ENCODE peak calls at places on chromosomes 12 and 14, in four cellular contexts. One of them, this sample, is unnamed.
A peak's percentile ranks its signal among the peaks of the same experiment; 100 is the strongest.

GRCh38 chr12:76260390-76260748 is 87.8 kb downstream of the BBS10 start:
- DNase-seq in CD8-positive, alpha-beta memory T cell: no peak
- DNase-seq in GM23248: peak; percentile 51
- DNase-seq in cardiac muscle cell: peak; percentile 54
- DNase-seq in this sample: no peak

GRCh38 chr14:95260537-95261440 is 58.9 kb downstream of the CLMN start:
- DNase-seq in CD8-positive, alpha-beta memory T cell: no peak
- DNase-seq in GM23248: peak; percentile 66
- DNase-seq in cardiac muscle cell: peak; percentile 63
- DNase-seq in this sample: no peak

GRCh38 chr14:94710731-94711130 is 59.2 kb downstream of the GSC start:
- DNase-seq in GM23248: no peak
- DNase-seq in cardiac muscle cell: no peak
- DNase-seq in CD8-positive, alpha-beta memory T cell: no peak
- DNase-seq in this sample: no peak

GRCh38 chr12:81896771-81897170 is 137.6 kb upstream of the PPFIA2 start:
- DNase-seq in GM23248: peak; percentile 20
- DNase-seq in CD8-positive, alpha-beta memory T cell: no peak
- DNase-seq in cardiac muscle cell: peak; percentile 6
- DNase-seq in this sample: no peak

GRCh38 chr12:120849765-120850164 is 54.4 kb downstream of the SPPL3 start:
- DNase-seq in cardiac muscle cell: no peak
- DNase-seq in GM23248: peak; percentile 33
- DNase-seq in CD8-positive, alpha-beta memory T cell: no peak
- DNase-seq in this sample: no peak

GRCh38 chr12:75725505-75726120 is 214.2 kb upstream of the KRR1 start:
- DNase-seq in CD8-positive, alpha-beta memory T cell: no peak
- DNase-seq in GM23248: peak; percentile 77
- DNase-seq in cardiac muscle cell: peak; percentile 47
- DNase-seq in this sample: no peak

GRCh38 chr14:66045572-66046021 is 440.6 kb upstream of the CCDC196 start:
- DNase-seq in cardiac muscle cell: peak; percentile 88
- DNase-seq in GM23248: peak; percentile 69
- DNase-seq in CD8-positive, alpha-beta memory T cell: no peak
- DNase-seq in this sample: no peak

GRCh38 chr12:89051065-89051677 is 301.1 kb downstream of the DUSP6 start:
- DNase-seq in GM23248: peak; percentile 77
- DNase-seq in cardiac muscle cell: peak; percentile 84
- DNase-seq in CD8-positive, alpha-beta memory T cell: peak; percentile 35
- DNase-seq in this sample: no peak

GRCh38 chr14:66628646-66629045 is 120.7 kb downstream of the GPHN start:
- DNase-seq in CD8-positive, alpha-beta memory T cell: no peak
- DNase-seq in cardiac muscle cell: peak; percentile 16
- DNase-seq in GM23248: peak; percentile 13
- DNase-seq in this sample: no peak

GRCh38 chr14:95561001-95561412 is 26.2 kb downstream of the GLRX5 start:
- DNase-seq in cardiac muscle cell: peak; percentile 88
- DNase-seq in CD8-positive, alpha-beta memory T cell: peak; percentile 68
- DNase-seq in GM23248: peak; percentile 80
- DNase-seq in this sample: peak; percentile 88

GRCh38 chr14:106460916-106461315 is 934.5 kb downstream of the TMEM121 start:
- DNase-seq in GM23248: no peak
- DNase-seq in cardiac muscle cell: no peak
- DNase-seq in CD8-positive, alpha-beta memory T cell: no peak
- DNase-seq in this sample: no peak

GRCh38 chr12:92144045-92144630 is 1.5 kb downstream of the BTG1 start:
- DNase-seq in GM23248: peak; percentile 95
- DNase-seq in CD8-positive, alpha-beta memory T cell: peak; percentile 74
- DNase-seq in cardiac muscle cell: peak; percentile 98
- DNase-seq in this sample: peak; percentile 59

GRCh38 chr12:56221233-56221756 is 427 bp downstream of the RNF41 start:
- DNase-seq in cardiac muscle cell: peak; percentile 91
- DNase-seq in CD8-positive, alpha-beta memory T cell: no peak
- DNase-seq in GM23248: peak; percentile 90
- DNase-seq in this sample: no peak

GRCh38 chr12:31950088-31950487 is 9.1 kb upstream of the RESF1 start:
- DNase-seq in CD8-positive, alpha-beta memory T cell: no peak
- DNase-seq in GM23248: no peak
- DNase-seq in cardiac muscle cell: no peak
- DNase-seq in this sample: no peak

GRCh38 chr12:91778938-91779400 is 366.7 kb downstream of the BTG1 start:
- DNase-seq in GM23248: peak; percentile 93
- DNase-seq in cardiac muscle cell: peak; percentile 84
- DNase-seq in CD8-positive, alpha-beta memory T cell: no peak
- DNase-seq in this sample: peak; percentile 79

GRCh38 chr12:115850924-115851323 is 426.6 kb downstream of the MED13L start:
- DNase-seq in CD8-positive, alpha-beta memory T cell: no peak
- DNase-seq in cardiac muscle cell: no peak
- DNase-seq in GM23248: no peak
- DNase-seq in this sample: no peak

GRCh38 chr12:131682511-131682895 is 28.4 kb upstream of the SFSWAP start:
- DNase-seq in cardiac muscle cell: no peak
- DNase-seq in GM23248: no peak
- DNase-seq in CD8-positive, alpha-beta memory T cell: peak; percentile 39
- DNase-seq in this sample: no peak

GRCh38 chr12:10617868-10618267 is 4.5 kb upstream of the MAGOHB start:
- DNase-seq in cardiac muscle cell: no peak
- DNase-seq in CD8-positive, alpha-beta memory T cell: no peak
- DNase-seq in GM23248: peak; percentile 15
- DNase-seq in this sample: no peak

GRCh38 chr14:70893062-70893841 is 14.0 kb upstream of the PCNX1 start:
- DNase-seq in cardiac muscle cell: no peak
- DNase-seq in GM23248: no peak
- DNase-seq in CD8-positive, alpha-beta memory T cell: no peak
- DNase-seq in this sample: no peak

GRCh38 chr14:66010695-66011094 is 475.5 kb upstream of the CCDC196 start:
- DNase-seq in cardiac muscle cell: no peak
- DNase-seq in GM23248: no peak
- DNase-seq in CD8-positive, alpha-beta memory T cell: no peak
- DNase-seq in this sample: no peak

GRCh38 chr14:32349322-32349721 is 20.2 kb downstream of the AKAP6 start:
- DNase-seq in CD8-positive, alpha-beta memory T cell: no peak
- DNase-seq in cardiac muscle cell: no peak
- DNase-seq in GM23248: no peak
- DNase-seq in this sample: no peak

GRCh38 chr14:61326847-61327246 is 5.5 kb downstream of the PRKCH start:
- DNase-seq in CD8-positive, alpha-beta memory T cell: no peak
- DNase-seq in cardiac muscle cell: peak; percentile 73
- DNase-seq in GM23248: peak; percentile 3
- DNase-seq in this sample: no peak

GRCh38 chr14:23359167-23359626 is 5.8 kb downstream of the EFS start:
- DNase-seq in cardiac muscle cell: no peak
- DNase-seq in GM23248: no peak
- DNase-seq in CD8-positive, alpha-beta memory T cell: no peak
- DNase-seq in this sample: no peak

GRCh38 chr12:100234166-100234565 is 32.7 kb downstream of the DEPDC4 start:
- DNase-seq in CD8-positive, alpha-beta memory T cell: no peak
- DNase-seq in cardiac muscle cell: peak; percentile 48
- DNase-seq in GM23248: peak; percentile 79
- DNase-seq in this sample: no peak

GRCh38 chr12:6954754-6955461 is 3.8 kb downstream of the PTPN6 start:
- DNase-seq in cardiac muscle cell: no peak
- DNase-seq in GM23248: no peak
- DNase-seq in CD8-positive, alpha-beta memory T cell: no peak
- DNase-seq in this sample: no peak

GRCh38 chr12:47561746-47562145 is 144.1 kb downstream of the RPAP3 start:
- DNase-seq in GM23248: no peak
- DNase-seq in cardiac muscle cell: no peak
- DNase-seq in CD8-positive, alpha-beta memory T cell: no peak
- DNase-seq in this sample: no peak

GRCh38 chr12:94372379-94372930 is 87.2 kb downstream of the CEP83 start:
- DNase-seq in cardiac muscle cell: no peak
- DNase-seq in CD8-positive, alpha-beta memory T cell: no peak
- DNase-seq in GM23248: no peak
- DNase-seq in this sample: no peak

GRCh38 chr12:3489057-3489456 is 1.9 kb upstream of the PRMT8 start:
- DNase-seq in cardiac muscle cell: peak; percentile 54
- DNase-seq in CD8-positive, alpha-beta memory T cell: no peak
- DNase-seq in GM23248: peak; percentile 39
- DNase-seq in this sample: no peak

GRCh38 chr12:91355150-91356006 is 172.8 kb upstream of the DCN start:
- DNase-seq in CD8-positive, alpha-beta memory T cell: peak; percentile 12
- DNase-seq in cardiac muscle cell: peak; percentile 87
- DNase-seq in GM23248: peak; percentile 89
- DNase-seq in this sample: peak; percentile 58

GRCh38 chr14:68448379-68448778 is 344.5 kb downstream of the ZFP36L1 start:
- DNase-seq in CD8-positive, alpha-beta memory T cell: no peak
- DNase-seq in GM23248: no peak
- DNase-seq in cardiac muscle cell: no peak
- DNase-seq in this sample: no peak

GRCh38 chr12:45191239-45191638 is 24.7 kb upstream of the ANO6 start:
- DNase-seq in GM23248: peak; percentile 60
- DNase-seq in CD8-positive, alpha-beta memory T cell: no peak
- DNase-seq in cardiac muscle cell: peak; percentile 39
- DNase-seq in this sample: no peak

GRCh38 chr14:91284791-91285548 is 40.5 kb upstream of the GPR68 start:
- DNase-seq in GM23248: peak; percentile 44
- DNase-seq in cardiac muscle cell: no peak
- DNase-seq in CD8-positive, alpha-beta memory T cell: no peak
- DNase-seq in this sample: no peak

GRCh38 chr14:53723221-53723620 is 233.4 kb downstream of the BMP4 start:
- DNase-seq in cardiac muscle cell: no peak
- DNase-seq in CD8-positive, alpha-beta memory T cell: no peak
- DNase-seq in GM23248: no peak
- DNase-seq in this sample: no peak

GRCh38 chr12:34119366-34119765 is 97.1 kb downstream of the ALG10 start:
- DNase-seq in cardiac muscle cell: no peak
- DNase-seq in CD8-positive, alpha-beta memory T cell: no peak
- DNase-seq in GM23248: no peak
- DNase-seq in this sample: no peak

GRCh38 chr12:4383304-4383865 is 3.9 kb upstream of the FGF23 start:
- DNase-seq in CD8-positive, alpha-beta memory T cell: no peak
- DNase-seq in cardiac muscle cell: no peak
- DNase-seq in GM23248: no peak
- DNase-seq in this sample: no peak

GRCh38 chr12:122884091-122884826 is 11.7 kb downstream of the VPS37B start:
- DNase-seq in cardiac muscle cell: no peak
- DNase-seq in CD8-positive, alpha-beta memory T cell: no peak
- DNase-seq in GM23248: no peak
- DNase-seq in this sample: no peak
- H3K4me1 ChIP-seq in cardiac muscle cell: peaks cover 27% of the 10 kb centered on the region
- H3K4me1 ChIP-seq in CD8-positive, alpha-beta memory T cell: peaks cover 63% of the 10 kb centered on the region
- H3K4me1 ChIP-seq in GM23248: peaks cover 42% of the 10 kb centered on the region
- H3K4me1 ChIP-seq in this sample: peaks cover 39% of the 10 kb centered on the region

DNA sequence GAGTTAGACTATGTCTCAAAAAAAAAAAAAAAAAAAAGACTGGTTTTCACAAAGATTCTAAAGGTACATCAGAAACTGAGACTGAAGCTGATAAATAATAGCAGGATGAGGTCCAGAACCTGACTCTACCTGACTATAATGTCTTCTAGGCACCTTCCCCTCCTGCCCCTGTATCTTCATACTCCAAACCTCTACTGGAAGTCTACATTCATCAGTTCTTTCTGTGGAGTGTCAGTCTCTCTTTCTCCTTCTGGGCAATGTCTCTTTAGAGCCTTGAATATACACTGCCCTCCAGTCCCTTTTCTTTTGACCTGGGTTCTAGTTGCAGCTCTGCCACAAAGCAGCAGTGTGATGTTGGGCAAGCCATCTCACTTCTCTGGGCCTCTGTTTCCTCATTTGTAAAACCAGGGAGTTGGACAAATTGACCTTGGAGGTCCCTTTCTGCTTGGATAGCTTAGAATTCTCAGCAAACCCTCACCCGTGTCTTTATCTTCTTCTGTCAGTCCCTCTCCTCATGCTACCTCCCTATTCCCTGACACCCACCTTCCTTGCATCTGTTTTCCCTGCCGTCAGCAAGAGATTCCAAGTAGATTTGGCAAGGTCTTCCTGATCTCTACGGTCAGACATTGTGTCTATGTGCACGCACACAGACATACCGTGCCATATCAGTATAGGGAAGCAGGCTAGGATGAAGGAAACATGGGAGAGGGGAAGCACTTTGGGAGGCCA is 4.3 kb downstream of the NFE2 start:
- DNase-seq in cardiac muscle cell: no peak
- DNase-seq in GM23248: no peak
- DNase-seq in CD8-positive, alpha-beta memory T cell: no peak
- DNase-seq in this sample: no peak
- H3K4me3 ChIP-seq in cardiac muscle cell: no peak overlapping the region
- H3K4me3 ChIP-seq in GM23248: no peak overlapping the region
- H3K4me3 ChIP-seq in CD8-positive, alpha-beta memory T cell: no peak overlapping the region
- H3K4me3 ChIP-seq in this sample: no peak overlapping the region

GRCh38 chr14:74669846-74670245 is 43.0 kb downstream of the AREL1 start:
- DNase-seq in cardiac muscle cell: no peak
- DNase-seq in CD8-positive, alpha-beta memory T cell: no peak
- DNase-seq in GM23248: no peak
- DNase-seq in this sample: no peak

GRCh38 chr14:74670726-74671125 is 42.2 kb downstream of the AREL1 start:
- DNase-seq in cardiac muscle cell: peak; percentile 42
- DNase-seq in CD8-positive, alpha-beta memory T cell: no peak
- DNase-seq in GM23248: peak; percentile 71
- DNase-seq in this sample: no peak

GRCh38 chr14:74673768-74674167 is 39.1 kb downstream of the AREL1 start:
- DNase-seq in GM23248: no peak
- DNase-seq in cardiac muscle cell: no peak
- DNase-seq in CD8-positive, alpha-beta memory T cell: no peak
- DNase-seq in this sample: no peak

GRCh38 chr14:74671789-74672188 is 41.1 kb downstream of the AREL1 start:
- DNase-seq in CD8-positive, alpha-beta memory T cell: no peak
- DNase-seq in GM23248: peak; percentile 84
- DNase-seq in cardiac muscle cell: peak; percentile 75
- DNase-seq in this sample: no peak

DNA sequence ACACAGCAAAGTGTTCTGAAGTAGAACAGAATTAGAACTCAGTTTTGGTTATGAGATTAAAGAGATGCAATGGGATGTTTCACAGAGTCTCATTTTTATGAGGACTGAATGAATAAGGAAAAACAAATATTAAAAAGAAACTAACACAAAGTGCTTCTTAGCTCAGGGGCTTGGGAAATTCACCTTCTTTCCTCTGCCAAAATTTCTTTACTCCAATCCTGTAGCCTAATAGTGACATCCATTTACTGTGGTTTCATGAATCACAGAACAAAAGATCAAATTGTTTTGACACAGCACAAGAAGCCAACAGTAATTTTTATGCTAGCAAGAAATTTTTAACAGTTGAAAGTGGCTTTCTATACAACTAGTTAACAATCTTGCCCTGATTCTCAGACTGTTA is 37.7 kb downstream of the AREL1 start:
- DNase-seq in cardiac muscle cell: no peak
- DNase-seq in GM23248: no peak
- DNase-seq in CD8-positive, alpha-beta memory T cell: no peak
- DNase-seq in this sample: no peak
- H3K36me3 ChIP-seq in cardiac muscle cell: peaks cover 55% of the 10 kb centered on the region
- H3K36me3 ChIP-seq in GM23248: peaks cover 33% of the 10 kb centered on the region
- H3K36me3 ChIP-seq in CD8-positive, alpha-beta memory T cell: peaks cover 41% of the 10 kb centered on the region
- H3K36me3 ChIP-seq in this sample: no peaks in the 10 kb centered on the region

DNA sequence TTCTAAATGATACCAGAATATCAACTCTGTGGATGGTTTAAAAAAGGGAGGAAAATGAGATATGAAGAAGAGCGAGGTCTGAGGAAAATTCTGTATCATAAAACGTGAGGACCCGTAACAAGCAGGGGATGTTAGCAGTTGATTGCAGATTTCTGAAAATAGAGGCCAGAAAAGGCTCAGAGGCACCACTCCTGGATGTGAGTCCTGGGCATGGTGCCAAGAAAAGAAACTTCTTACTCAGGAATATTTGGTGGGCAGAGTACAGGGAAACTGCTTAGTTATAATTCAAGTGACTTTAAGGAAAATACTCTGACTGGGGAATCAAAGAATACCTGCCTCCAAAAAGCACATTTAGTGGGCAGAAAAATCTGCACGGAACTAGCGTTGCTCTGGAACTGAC is 85.5 kb downstream of the PRICKLE1 start:
- DNase-seq in CD8-positive, alpha-beta memory T cell: no peak
- DNase-seq in GM23248: peak; percentile 57
- DNase-seq in cardiac muscle cell: peak; percentile 45
- DNase-seq in this sample: no peak
- H3K4me1 ChIP-seq in CD8-positive, alpha-beta memory T cell: no peaks in the 10 kb centered on the region
- H3K4me1 ChIP-seq in GM23248: no peaks in the 10 kb centered on the region
- H3K4me1 ChIP-seq in cardiac muscle cell: peaks cover 27% of the 10 kb centered on the region
- H3K4me1 ChIP-seq in this sample: no peaks in the 10 kb centered on the region

This sample was measured in Peyer's patch.